ENCODE peak calls at places on chromosomes 11 and 22, in six cellular contexts. J is OCI-LY7; K is CD4-positive, alpha-beta T cell; Y is mesendoderm; L is tibial artery; F is body of pancreas. W is an unnamed sample.

GRCh38 chr11:110629594-110629993 is 82.6 kb downstream of the ARHGAP20 start:
- DNase-seq in J (no peak), K (no peak), Y (no peak), L (no peak), F (no peak), W (no peak)

GRCh38 chr11:114061053-114062049 is 1.8 kb downstream of the ZBTB16 start:
- DNase-seq in J (no peak), K (no peak), Y (no peak), L (peak), F (peak), W (no peak)

GRCh38 chr22:17824452-17824851 is 50.2 kb upstream of the BID start:
- DNase-seq in J (no peak), K (no peak), Y (no peak), L (no peak), F (no peak), W (no peak)

GRCh38 chr11:19715373-19715772 is 2.7 kb downstream of the NAV2 start:
- DNase-seq in J (no peak), K (no peak), Y (no peak), L (peak), F (peak), W (no peak)

GRCh38 chr22:19951351-19951750 is 9.7 kb upstream of the TXNRD2 start:
- DNase-seq in J (no peak), K (no peak), Y (no peak), L (no peak), F (peak), W (no peak)

GRCh38 chr22:29706991-29707390 is 12.8 kb upstream of the CABP7 start:
- DNase-seq in J (no peak), K (no peak), Y (no peak), L (no peak), F (peak), W (no peak)

GRCh38 chr11:123386746-123387510 is 43.1 kb upstream of the GRAMD1B start:
- DNase-seq in J (peak), K (no peak), Y (peak), L (no peak), F (no peak), W (no peak)

GRCh38 chr22:23054531-23055257 is 15.6 kb upstream of the GNAZ start:
- DNase-seq in J (peak), K (no peak), Y (no peak), L (peak), F (no peak), W (no peak)

GRCh38 chr11:13721760-13722159 is 53.3 kb downstream of the FAR1 start:
- DNase-seq in J (no peak), K (no peak), Y (no peak), L (no peak), F (no peak), W (no peak)

GRCh38 chr22:26429458-26430238 is 588 bp downstream of the ASPHD2 start:
- DNase-seq in J (peak), K (no peak), Y (no peak), L (no peak), F (no peak), W (peak)

GRCh38 chr11:3164138-3164539 is 971 bp downstream of the OSBPL5 start:
- DNase-seq in J (no peak), K (no peak), Y (peak), L (peak), F (peak), W (peak)

GRCh38 chr11:7077101-7077500 is 11.7 kb upstream of the RBMXL2 start:
- DNase-seq in J (no peak), K (no peak), Y (peak), L (no peak), F (no peak), W (no peak)

GRCh38 chr11:126647735-126648134 is 292.2 kb downstream of the ST3GAL4 start:
- DNase-seq in J (no peak), K (no peak), Y (peak), L (no peak), F (no peak), W (no peak)

GRCh38 chr11:79794057-79794456 is 353.2 kb upstream of the TENM4 start:
- DNase-seq in J (no peak), K (no peak), Y (peak), L (no peak), F (no peak), W (no peak)

GRCh38 chr11:1221848-1222311 is 986 bp upstream of the MUC5B start:
- DNase-seq in J (no peak), K (no peak), Y (no peak), L (peak), F (peak), W (peak)
- H3K27ac ChIP-seq in J (no peak), K (no peak), Y (no peak), L (no peak), F (no peak), W (no peak)

DNA sequence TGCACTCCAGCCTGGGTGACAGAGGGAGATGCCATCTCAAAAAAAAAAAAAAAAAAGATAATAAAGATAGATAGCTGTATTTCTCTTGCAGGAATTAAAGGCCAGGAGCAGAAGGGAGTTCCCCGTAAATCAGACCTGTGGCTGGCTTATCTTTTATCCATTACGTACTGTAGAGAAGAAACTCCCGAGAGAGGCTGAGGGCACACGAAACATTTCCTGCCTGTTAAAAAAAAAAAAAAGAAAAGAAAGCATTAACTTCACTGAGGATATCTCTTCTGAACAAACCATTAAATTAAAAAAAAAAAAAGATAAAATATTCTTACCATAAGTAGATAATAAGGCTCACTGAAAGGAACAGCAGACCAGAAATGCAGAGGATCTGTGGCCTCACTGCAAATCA is 22.5 kb downstream of the P4HA3 start:
- DNase-seq in J (no peak), K (no peak), Y (no peak), L (no peak), F (no peak), W (no peak)
- H3K27ac ChIP-seq in J (no peak), K (no peak), Y (no peak), L (no peak), F (no peak), W (no peak)

GRCh38 chr22:49774046-49774445 is 53.6 kb downstream of the BRD1 start:
- DNase-seq in J (no peak), K (no peak), Y (no peak), L (no peak), F (no peak), W (no peak)

GRCh38 chr22:49776053-49776511 is 51.6 kb downstream of the BRD1 start:
- DNase-seq in J (no peak), K (no peak), Y (no peak), L (no peak), F (no peak), W (no peak)

GRCh38 chr22:49774499-49775151 is 53.0 kb downstream of the BRD1 start:
- DNase-seq in J (no peak), K (no peak), Y (no peak), L (no peak), F (no peak), W (peak)

GRCh38 chr22:49776891-49777290 is 50.8 kb downstream of the BRD1 start:
- DNase-seq in J (no peak), K (no peak), Y (no peak), L (no peak), F (no peak), W (no peak)

GRCh38 chr22:49775191-49776052 is 52.3 kb downstream of the BRD1 start:
- DNase-seq in J (no peak), K (no peak), Y (no peak), L (no peak), F (no peak), W (no peak)
- H3K27ac ChIP-seq in J (no peak), K (no peak), Y (no peak), L (no peak), F (no peak), W (no peak)

GRCh38 chr22:37432708-37433054 is 5.4 kb upstream of the ELFN2 start:
- DNase-seq in J (no peak), K (no peak), Y (no peak), L (no peak), F (no peak), W (no peak)

GRCh38 chr22:37430941-37431340 is 3.7 kb upstream of the ELFN2 start:
- DNase-seq in J (no peak), K (no peak), Y (no peak), L (no peak), F (no peak), W (no peak)

GRCh38 chr22:37431366-37431765 is 4.1 kb upstream of the ELFN2 start:
- DNase-seq in J (no peak), K (no peak), Y (no peak), L (no peak), F (no peak), W (no peak)

GRCh38 chr22:37433786-37434185 is 6.5 kb upstream of the ELFN2 start:
- DNase-seq in J (no peak), K (no peak), Y (no peak), L (no peak), F (no peak), W (no peak)

DNA sequence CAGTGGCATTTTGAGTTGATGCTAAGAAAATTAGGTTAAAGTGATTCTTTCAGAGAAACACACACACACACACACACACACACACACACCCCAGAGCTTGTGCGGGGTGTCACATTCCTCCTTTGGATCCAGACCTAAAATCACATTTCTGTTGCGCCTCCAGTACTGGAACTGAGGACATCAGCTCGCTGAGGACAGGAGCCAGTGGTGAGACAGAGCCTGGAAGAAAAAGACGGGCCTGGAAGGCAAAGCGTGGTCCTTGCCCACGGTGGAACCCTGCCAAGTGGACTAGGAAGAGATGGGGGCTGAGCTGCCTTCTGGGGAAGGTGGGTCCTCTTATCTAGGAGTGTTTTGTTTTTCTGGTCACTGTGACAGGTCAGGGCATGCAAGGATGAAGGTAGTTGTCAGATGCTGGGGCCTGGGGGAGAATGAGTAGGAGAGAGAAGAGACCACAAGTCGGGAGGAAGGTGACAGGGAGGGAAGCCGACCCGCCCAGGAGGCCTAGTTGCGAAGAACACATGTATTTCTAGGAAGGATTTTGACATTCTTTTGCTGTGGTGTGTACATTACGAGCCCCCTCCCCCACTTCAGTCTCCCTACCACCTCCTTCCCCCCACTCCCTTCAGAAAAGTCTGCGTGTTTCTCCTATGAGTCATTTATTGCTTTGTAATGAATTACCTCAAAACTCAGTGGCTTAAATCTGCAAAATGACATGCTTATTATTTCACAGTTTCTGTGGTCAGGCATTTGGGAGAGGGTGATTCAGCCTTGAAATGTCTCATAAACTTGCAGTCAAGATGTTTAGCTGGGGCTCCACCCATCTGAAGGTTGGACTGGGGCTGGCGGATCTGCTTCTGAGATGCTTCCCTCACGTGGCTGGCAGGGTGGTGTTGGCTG is 4.8 kb upstream of the ELFN2 start:
- DNase-seq in J (no peak), K (no peak), Y (no peak), L (no peak), F (no peak), W (no peak)
- H3K27ac ChIP-seq in J (no peak), K (no peak), Y (no peak), L (no peak), F (no peak), W (no peak)

GRCh38 chr11:103528046-103528445 is 418.8 kb downstream of the DYNC2H1 start:
- DNase-seq in J (no peak), K (no peak), Y (no peak), L (no peak), F (no peak), W (no peak)

GRCh38 chr11:103530257-103530656 is 421.0 kb downstream of the DYNC2H1 start:
- DNase-seq in J (no peak), K (no peak), Y (peak), L (no peak), F (no peak), W (no peak)

GRCh38 chr11:103532133-103532788 is 423.0 kb downstream of the DYNC2H1 start:
- DNase-seq in J (no peak), K (no peak), Y (peak), L (no peak), F (no peak), W (no peak)

GRCh38 chr11:103528596-103528995 is 419.4 kb downstream of the DYNC2H1 start:
- DNase-seq in J (no peak), K (no peak), Y (no peak), L (no peak), F (no peak), W (no peak)

DNA sequence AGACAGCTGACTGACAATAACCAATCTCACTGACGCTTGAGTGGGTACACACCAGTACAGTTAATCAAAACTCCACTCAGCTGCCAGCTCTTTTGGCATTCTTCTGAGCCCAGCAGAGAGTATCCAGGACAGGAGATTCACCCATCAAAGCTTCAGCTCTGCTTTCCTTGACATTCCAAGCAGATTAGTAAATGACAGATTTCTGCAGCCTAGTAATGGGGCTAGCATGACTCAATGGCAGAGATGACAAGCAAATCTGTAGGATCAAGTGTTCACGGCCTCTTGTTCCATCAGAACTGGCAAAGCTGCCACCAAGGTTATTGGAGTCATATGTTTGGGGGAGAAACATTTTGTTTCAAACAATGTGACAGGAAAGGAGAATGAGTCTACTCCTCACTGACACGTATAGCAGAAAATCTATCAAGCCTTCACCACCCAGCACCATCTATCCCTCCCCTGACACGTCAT is 420.0 kb downstream of the DYNC2H1 start:
- DNase-seq in J (no peak), K (no peak), Y (peak), L (no peak), F (no peak), W (no peak)
- H3K27ac ChIP-seq in J (no peak), K (no peak), Y (no peak), L (no peak), F (no peak), W (no peak)

W was measured in left lung.